ENCODE peak calls at places on chromosomes 2 and 18, in nine cellular contexts. Z is kidney epithelial cell, W is AG04450, M is dorsolateral prefrontal cortex, Q is lung, Y is neural progenitor cell, J is WTC11, P is Calu3, T is OCI-LY7. H is an unnamed sample.

GRCh38 chr2:159035790-159036411 is 67.5 kb downstream of the TANC1 start:
- DNase-seq in Z (peak), M (no peak), Q (peak), W (no peak), J (peak), T (peak), P (peak), Y (peak), H (peak)

GRCh38 chr2:97654791-97655190 is 8.9 kb downstream of the COX5B start:
- DNase-seq in Q (no peak), Y (no peak), M (no peak), Z (no peak), J (no peak), T (no peak), P (no peak), W (no peak), H (no peak)

GRCh38 chr2:167954500-167954899 is 292.9 kb downstream of the STK39 start:
- DNase-seq in J (no peak), Y (no peak), M (no peak), T (no peak), Q (no peak), W (no peak), Z (no peak), P (no peak), H (no peak)

GRCh38 chr2:225472161-225472560 is 72.7 kb downstream of the NYAP2 start:
- DNase-seq in T (no peak), Q (no peak), M (no peak), Y (peak), J (no peak), Z (no peak), W (no peak), P (no peak), H (no peak)

GRCh38 chr2:236160366-236161081 is 7.7 kb downstream of the GBX2 start:
- DNase-seq in Q (no peak), W (no peak), M (no peak), P (no peak), Y (peak), J (peak), T (no peak), Z (no peak), H (no peak)

GRCh38 chr2:200668473-200668872 is 82.7 kb downstream of the AOX1 start:
- DNase-seq in W (no peak), P (no peak), T (no peak), J (no peak), Z (no peak), Y (no peak), Q (no peak), M (no peak), H (no peak)

GRCh38 chr2:73172963-73173362 is 29.4 kb upstream of the NOTO start:
- DNase-seq in P (no peak), T (no peak), Z (no peak), J (no peak), W (no peak), M (no peak), Y (no peak), Q (no peak), H (no peak)

GRCh38 chr2:168037772-168038171 is 209.6 kb downstream of the STK39 start:
- DNase-seq in Q (no peak), P (no peak), W (no peak), T (no peak), M (no peak), Z (no peak), Y (no peak), J (no peak), H (no peak)

GRCh38 chr2:126798276-126799140 is 100.2 kb upstream of the TEX51 start:
- DNase-seq in Q (no peak), Z (no peak), Y (no peak), T (no peak), M (no peak), J (no peak), W (no peak), P (no peak), H (no peak)

GRCh38 chr2:32947484-32948143 is 861 bp downstream of the LTBP1 start:
- DNase-seq in W (no peak), P (peak), J (peak), Y (peak), Q (peak), T (peak), Z (no peak), M (peak), H (peak)

GRCh38 chr18:48810805-48811204 is 140.0 kb downstream of the SMAD7 start:
- DNase-seq in Q (no peak), W (no peak), T (no peak), Y (no peak), M (no peak), J (no peak), Z (no peak), P (no peak), H (no peak)

GRCh38 chr2:78351208-78351607 is 674.3 kb upstream of the REG3G start:
- DNase-seq in W (no peak), Y (peak), J (no peak), M (no peak), P (no peak), T (peak), Q (no peak), Z (no peak), H (no peak)
- TF ChIP-seq CTCF in W (no peak), Y (peak), J (no peak), M (no peak), P (no peak), T (peak), Q (no peak), Z (no peak), H (no peak)

DNA sequence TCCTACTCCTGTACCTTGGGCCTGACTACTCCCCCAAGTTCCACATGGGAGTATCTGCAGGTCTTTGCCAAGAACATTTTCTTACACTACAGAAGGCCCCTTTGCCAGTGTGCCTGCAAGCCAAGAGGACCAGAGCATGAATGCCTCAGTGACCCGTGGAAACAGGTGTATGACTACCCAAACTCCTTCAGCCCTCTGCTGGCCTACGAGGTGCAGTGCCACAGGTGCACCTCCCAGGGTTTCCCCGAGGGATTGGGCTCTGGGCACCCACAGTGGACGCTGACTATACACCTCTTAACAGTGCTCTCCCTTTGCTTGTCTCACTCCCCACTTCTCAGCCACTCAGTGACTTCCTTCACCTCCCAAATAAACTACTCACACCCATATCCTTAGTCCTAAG is 91.4 kb downstream of the COL6A3 start:
- DNase-seq in M (no peak), P (peak), Q (no peak), Z (no peak), J (peak), T (peak), W (no peak), Y (peak), H (no peak)
- TF ChIP-seq CTCF in M (no peak), P (peak), Q (no peak), Z (peak), J (peak), T (peak), W (peak), Y (peak), H (peak)

DNA sequence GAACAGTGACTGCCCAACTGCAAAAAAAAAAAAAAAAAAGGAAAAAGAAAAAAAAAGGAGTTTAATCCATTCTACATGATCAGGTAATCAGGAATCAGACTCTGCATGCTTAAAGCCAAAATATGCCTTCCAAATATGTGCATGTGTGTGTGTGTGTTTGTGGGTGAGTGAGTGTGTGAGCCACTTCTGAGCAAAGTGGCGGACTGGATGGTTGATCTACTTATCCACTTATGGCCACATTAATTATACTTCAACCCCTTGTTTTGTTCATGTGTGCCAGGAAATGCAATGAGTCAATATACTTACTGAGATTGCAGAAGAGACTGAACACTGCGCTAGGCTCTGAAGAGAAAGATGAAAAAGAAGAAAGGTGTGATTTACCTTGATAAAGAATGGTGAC is 586.5 kb upstream of the NXPH2 start:
- DNase-seq in Z (no peak), Y (no peak), Q (no peak), P (no peak), M (no peak), J (no peak), W (no peak), T (no peak), H (no peak)
- TF ChIP-seq CTCF in Z (no peak), Y (no peak), Q (no peak), P (no peak), M (no peak), J (no peak), W (no peak), T (no peak), H (no peak)

GRCh38 chr2:216695401-216695821 is at the start of gene IGFBP5:
- DNase-seq in P (peak), Q (peak), Z (no peak), Y (peak), J (peak), T (no peak), W (peak), M (peak), H (no peak)
- TF ChIP-seq CTCF in P (no peak), Q (no peak), Z (peak), Y (peak), J (no peak), T (no peak), W (peak), M (no peak), H (no peak)

DNA sequence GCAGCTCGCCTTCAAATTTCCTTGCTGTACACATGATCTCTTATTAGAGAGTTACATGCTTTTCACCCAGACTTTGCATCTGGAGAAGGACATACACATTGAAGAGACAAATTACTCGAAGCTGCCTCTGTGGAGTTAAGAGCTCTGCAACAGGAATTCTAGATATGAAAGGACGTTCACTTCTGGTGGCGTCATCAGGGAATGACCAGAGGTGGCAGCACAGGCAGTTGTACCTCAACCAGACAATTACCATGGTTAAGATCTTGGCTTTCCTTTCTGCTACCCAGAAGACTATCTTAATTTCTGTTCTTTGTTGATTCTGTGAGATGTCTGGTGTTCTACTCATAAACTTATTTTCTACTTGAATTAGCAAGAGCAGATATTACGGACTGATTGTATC is 39.1 kb upstream of the MC4R start:
- DNase-seq in W (no peak), T (peak), Y (peak), J (peak), Z (no peak), P (peak), Q (no peak), M (no peak), H (no peak)
- TF ChIP-seq CTCF in W (peak), T (peak), Y (peak), J (peak), Z (peak), P (no peak), Q (no peak), M (no peak), H (peak)

DNA sequence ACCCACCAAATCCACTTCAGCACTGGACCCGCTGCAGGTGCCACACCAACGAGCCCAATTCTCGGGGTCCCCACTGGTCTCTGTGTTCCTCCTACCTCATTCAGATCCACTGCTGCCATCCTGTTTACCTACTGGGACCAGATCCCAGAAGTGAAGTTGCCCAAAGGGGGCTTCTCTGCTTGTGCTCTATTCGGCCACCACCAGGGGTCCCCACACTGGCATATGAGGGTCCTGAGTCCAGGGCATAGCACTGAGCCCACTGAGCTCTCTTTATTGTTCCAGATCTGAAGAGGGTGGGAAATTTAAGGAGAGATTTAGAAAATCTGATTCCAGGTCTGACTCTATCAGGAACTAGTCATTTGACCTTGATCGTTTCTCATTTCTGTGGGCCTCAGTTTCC is 2.4 kb downstream of the GPR45 start:
- DNase-seq in J (peak), P (no peak), T (peak), Q (no peak), W (no peak), Y (peak), M (no peak), Z (no peak), H (peak)
- TF ChIP-seq CTCF in J (peak), P (peak), T (peak), Q (no peak), W (peak), Y (peak), M (no peak), Z (peak), H (peak)

H was measured in DND-41.